ENCODE peak calls at places on chromosome 1, in four cellular contexts. O, U, B and X are unnamed samples.
A peak's percentile ranks its signal among the peaks of the same experiment; 100 is the strongest.

GRCh38 chr1:193355179-193355578 is 168.8 kb upstream of the B3GALT2 start:
- DNase-seq in U (no peak), O (peak; percentile 21), B (peak; percentile 73), X (no peak)

GRCh38 chr1:155077758-155078495 is 710 bp upstream of the EFNA3 start:
- DNase-seq in U (no peak), B (no peak), O (no peak), X (no peak)

GRCh38 chr1:81801834-81802531 is 1.2 kb downstream of the ADGRL2 start:
- DNase-seq in O (peak; percentile 72), U (peak; percentile 39), B (peak; percentile 22), X (no peak)

GRCh38 chr1:187032982-187033705 is 204.4 kb downstream of the PLA2G4A start:
- DNase-seq in O (peak; percentile 48), B (no peak), U (no peak), X (no peak)

GRCh38 chr1:198763298-198763714 is 124.5 kb downstream of the PTPRC start:
- DNase-seq in O (no peak), B (no peak), U (no peak), X (no peak)

GRCh38 chr1:14300991-14301703 is 297.3 kb upstream of the KAZN start:
- DNase-seq in B (peak; percentile 75), U (peak; percentile 26), O (peak; percentile 32), X (no peak)

GRCh38 chr1:211323156-211324063 is 3.2 kb upstream of the TRAF5 start:
- DNase-seq in U (peak; percentile 70), O (peak; percentile 73), B (peak; percentile 62), X (peak; percentile 59)

GRCh38 chr1:151056149-151056548 is 3.3 kb downstream of the CDC42SE1 start:
- DNase-seq in B (no peak), O (no peak), U (no peak), X (no peak)

GRCh38 chr1:54557956-54558355 is 9.9 kb downstream of the ACOT11 start:
- DNase-seq in U (no peak), B (no peak), O (no peak), X (no peak)

GRCh38 chr1:161999318-162000052 is 24.2 kb downstream of the OLFML2B start:
- DNase-seq in B (no peak), O (no peak), U (no peak), X (no peak)

GRCh38 chr1:56149761-56150160 is 429.6 kb downstream of the PLPP3 start:
- DNase-seq in U (no peak), B (no peak), O (no peak), X (no peak)

GRCh38 chr1:62912028-62912638 is 128.2 kb downstream of the ATG4C start:
- DNase-seq in U (no peak), O (peak; percentile 35), B (peak; percentile 30), X (no peak)

GRCh38 chr1:37108596-37109188 is 74.4 kb upstream of the GRIK3 start:
- DNase-seq in B (no peak), O (no peak), U (no peak), X (no peak)

GRCh38 chr1:28428990-28429520 is 59.5 kb downstream of the PHACTR4 start:
- DNase-seq in B (no peak), O (no peak), U (no peak), X (no peak)

GRCh38 chr1:159141584-159142518 is 29.6 kb upstream of the CADM3 start:
- DNase-seq in U (no peak), O (peak; percentile 60), B (peak; percentile 40), X (no peak)

GRCh38 chr1:69648486-69648885 is 80.8 kb downstream of the LRRC7 start:
- DNase-seq in U (no peak), O (peak; percentile 2), B (no peak), X (no peak)

GRCh38 chr1:10186453-10187319 is 23.7 kb upstream of the KIF1B start:
- DNase-seq in B (no peak), O (no peak), U (no peak), X (no peak)

GRCh38 chr1:235397733-235398132 is 30.5 kb downstream of the TBCE start:
- DNase-seq in U (no peak), O (peak; percentile 90), B (peak; percentile 94), X (no peak)

GRCh38 chr1:26083246-26083645 is 15.8 kb upstream of the TRIM63 start:
- DNase-seq in O (no peak), B (no peak), U (no peak), X (no peak)

GRCh38 chr1:30520461-30520860 is 202.9 kb downstream of the MATN1 start:
- DNase-seq in B (no peak), O (no peak), U (peak; percentile 3), X (no peak)

GRCh38 chr1:203051841-203052324 is 25.6 kb downstream of the PPFIA4 start:
- DNase-seq in U (no peak), O (no peak), B (no peak), X (no peak)

GRCh38 chr1:46643368-46643775 is 24.8 kb downstream of the ATPAF1 start:
- DNase-seq in B (peak; percentile 36), U (no peak), O (peak; percentile 82), X (no peak)

GRCh38 chr1:197067457-197067818 is 378 bp upstream of the F13B start:
- DNase-seq in B (no peak), O (no peak), U (no peak), X (no peak)

GRCh38 chr1:233240839-233241682 is 54.5 kb downstream of the PCNX2 start:
- DNase-seq in B (peak; percentile 21), O (peak; percentile 75), U (peak; percentile 65), X (no peak)

GRCh38 chr1:162709870-162710269 is 77.6 kb downstream of the DDR2 start:
- DNase-seq in O (no peak), U (no peak), B (no peak), X (no peak)

GRCh38 chr1:3468236-3469103 is 14.0 kb downstream of the ARHGEF16 start:
- DNase-seq in B (no peak), U (no peak), O (no peak), X (no peak)

GRCh38 chr1:66775646-66776045 is 23.4 kb downstream of the DYNLT5 start:
- DNase-seq in U (no peak), B (no peak), O (no peak), X (no peak)

GRCh38 chr1:166920561-166921475 is 44.8 kb upstream of the TADA1 start:
- DNase-seq in O (peak; percentile 16), B (no peak), U (no peak), X (peak; percentile 84)

GRCh38 chr1:97243973-97244560 is 522.5 kb downstream of the PTBP2 start:
- DNase-seq in B (peak; percentile 4), O (peak; percentile 43), U (no peak), X (no peak)

GRCh38 chr1:6008084-6008415 is 15.8 kb upstream of the NPHP4 start:
- DNase-seq in U (no peak), O (no peak), B (no peak), X (no peak)

GRCh38 chr1:11690669-11691301 is 725 bp upstream of the DRAXIN start:
- DNase-seq in U (no peak), B (no peak), O (no peak), X (peak; percentile 60)

GRCh38 chr1:173669491-173669941 is at the start of gene ANKRD45:
- DNase-seq in B (peak; percentile 25), O (peak; percentile 76), U (no peak), X (peak; percentile 51)

GRCh38 chr1:31765041-31765467 is 914 bp upstream of the ADGRB2 start:
- DNase-seq in B (no peak), U (no peak), O (peak; percentile 45), X (no peak)

GRCh38 chr1:110873856-110874255 is 908 bp downstream of the CD53 start:
- DNase-seq in O (no peak), U (no peak), B (no peak), X (no peak)

GRCh38 chr1:45868861-45869260 is 65.4 kb downstream of the MAST2 start:
- DNase-seq in B (no peak), U (no peak), O (no peak), X (no peak)

GRCh38 chr1:89900791-89901708 is 80.2 kb downstream of the LRRC8D start:
- DNase-seq in B (no peak), U (no peak), O (no peak), X (no peak)

DNA sequence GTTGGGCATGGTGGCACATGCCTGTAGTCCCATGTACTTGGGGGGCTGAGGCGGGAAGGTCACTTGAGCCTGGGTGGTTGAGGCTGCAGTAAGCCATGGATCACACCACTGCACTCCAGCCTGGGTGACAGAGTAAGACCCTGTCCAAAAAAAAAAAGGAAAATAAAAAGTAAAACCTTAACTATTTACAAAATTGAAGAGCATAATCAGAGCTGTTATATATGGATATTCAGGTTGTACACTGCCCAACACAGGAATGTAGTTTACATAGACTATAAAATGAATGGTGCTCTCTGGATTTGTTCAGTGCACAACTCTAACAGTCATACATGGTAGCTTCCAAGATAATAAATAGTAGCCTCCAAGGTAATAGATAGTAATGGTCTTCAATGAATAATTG is 22.5 kb upstream of the SRSF10 start:
- DNase-seq in B (no peak), O (no peak), U (no peak), X (no peak)
- H3K27ac ChIP-seq in B (no peak overlapping the region), O (no peak overlapping the region), U (no peak overlapping the region), X (no peak overlapping the region)

GRCh38 chr1:43171312-43171875 is 696 bp downstream of the EBNA1BP2 start:
- DNase-seq in O (peak; percentile 10), U (no peak), B (peak; percentile 15), X (no peak)
- H3K27ac ChIP-seq in O (peak overlapping the region; percentile 50), U (no peak overlapping the region), B (peak overlapping the region; percentile 59), X (peak overlapping the region; percentile 54)

DNA sequence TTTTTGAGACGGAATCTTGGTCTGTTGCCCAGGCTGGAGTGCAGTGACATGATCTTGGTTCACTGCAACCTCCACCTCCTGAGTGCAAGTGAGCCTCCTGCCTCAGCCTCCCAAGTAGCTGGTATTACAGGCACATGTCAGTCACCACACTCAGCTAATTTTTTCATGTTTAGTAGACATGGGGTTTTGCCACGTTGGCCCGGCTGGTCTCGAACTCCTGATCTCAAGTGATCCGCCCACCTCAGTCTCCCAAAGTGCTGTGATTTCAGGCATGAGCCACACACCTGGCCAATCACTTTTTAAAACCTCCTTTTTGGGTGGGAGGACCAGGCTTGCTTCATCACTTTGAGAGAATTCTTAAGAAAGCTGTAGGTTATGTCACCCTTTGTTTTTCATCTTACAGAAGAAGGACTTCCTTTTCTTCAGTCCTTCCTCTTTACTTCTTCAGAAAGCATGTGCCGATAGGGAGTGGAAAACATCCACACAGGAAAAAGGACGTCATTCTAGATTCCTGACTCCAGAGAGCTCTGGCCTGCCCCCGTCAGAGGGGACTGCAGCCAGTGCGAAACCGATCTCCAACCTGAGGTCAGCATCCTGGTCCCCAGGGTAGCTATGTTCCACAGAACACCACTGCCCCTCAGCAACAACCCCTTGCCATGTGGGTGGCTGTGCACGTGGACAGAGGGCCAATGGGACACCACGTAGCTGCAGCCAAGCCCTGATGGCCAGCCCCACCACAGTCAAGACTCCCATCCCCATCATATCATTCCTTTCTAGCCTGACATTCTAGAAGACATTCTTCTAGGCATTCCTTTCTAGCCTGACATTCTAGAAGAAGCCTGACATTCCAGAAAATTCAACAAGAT is 21.9 kb downstream of the NCF2 start:
- DNase-seq in U (no peak), O (peak; percentile 20), B (no peak), X (peak; percentile 73)
- H3K27ac ChIP-seq in U (no peak overlapping the region), O (no peak overlapping the region), B (no peak overlapping the region), X (peak overlapping the region; percentile 42)

GRCh38 chr1:1431845-1432565 is 3.5 kb upstream of the VWA1 start:
- DNase-seq in U (peak; percentile 72), B (no peak), O (peak; percentile 63), X (peak; percentile 82)
- H3K27ac ChIP-seq in U (peak overlapping the region; percentile 92), B (peak overlapping the region; percentile 57), O (peak overlapping the region; percentile 79), X (peak overlapping the region; percentile 95)